ENCODE peak calls at places on chromosomes 1 and 21, in four cellular contexts. T is effector memory CD4-positive, alpha-beta T cell; Z is left lung; R is IMR-90. N is an unnamed sample.

GRCh38 chr1:115807723-115808122 is 33.2 kb downstream of the NHLH2 start:
- DNase-seq in T (no peak), Z (no peak), R (peak; percentile 66), N (no peak)

GRCh38 chr1:222824641-222825040 is 9.8 kb downstream of the DISP1 start:
- DNase-seq in T (no peak), Z (no peak), R (no peak), N (no peak)

GRCh38 chr1:152654110-152654509 is 9.1 kb upstream of the LCE2D start:
- DNase-seq in T (no peak), Z (no peak), R (peak; percentile 33), N (no peak)

GRCh38 chr21:38669186-38669585 is 136.5 kb upstream of the ETS2 start:
- DNase-seq in T (no peak), Z (no peak), R (peak; percentile 30), N (no peak)

GRCh38 chr1:194600716-194601115 is 1414.3 kb upstream of the B3GALT2 start:
- DNase-seq in T (no peak), Z (no peak), R (no peak), N (no peak)

GRCh38 chr1:156930483-156930882 is 10.1 kb downstream of the LRRC71 start:
- DNase-seq in T (no peak), Z (no peak), R (no peak), N (no peak)

GRCh38 chr1:99472893-99473292 is 173.0 kb upstream of the PALMD start:
- DNase-seq in T (no peak), Z (no peak), R (peak; percentile 19), N (no peak)

GRCh38 chr1:17772580-17773215 is 17.6 kb downstream of the ACTL8 start:
- DNase-seq in T (no peak), Z (no peak), R (no peak), N (peak; percentile 18)

GRCh38 chr1:203239906-203240305 is 10.4 kb upstream of the CHIT1 start:
- DNase-seq in T (no peak), Z (no peak), R (no peak), N (no peak)

GRCh38 chr1:53585116-53585515 is 125.9 kb downstream of the DMRTB1 start:
- DNase-seq in T (peak; percentile 13), Z (no peak), R (peak; percentile 83), N (peak; percentile 42)

GRCh38 chr1:198892065-198892464 is 253.2 kb downstream of the PTPRC start:
- DNase-seq in T (no peak), Z (no peak), R (peak; percentile 81), N (no peak)

GRCh38 chr1:45348966-45349677 is 8.9 kb upstream of the MUTYH start:
- DNase-seq in T (no peak), Z (no peak), R (no peak), N (no peak)

GRCh38 chr1:52571783-52572182 is 18.9 kb upstream of the TUT4 start:
- DNase-seq in T (no peak), Z (no peak), R (peak; percentile 11), N (no peak)

DNA sequence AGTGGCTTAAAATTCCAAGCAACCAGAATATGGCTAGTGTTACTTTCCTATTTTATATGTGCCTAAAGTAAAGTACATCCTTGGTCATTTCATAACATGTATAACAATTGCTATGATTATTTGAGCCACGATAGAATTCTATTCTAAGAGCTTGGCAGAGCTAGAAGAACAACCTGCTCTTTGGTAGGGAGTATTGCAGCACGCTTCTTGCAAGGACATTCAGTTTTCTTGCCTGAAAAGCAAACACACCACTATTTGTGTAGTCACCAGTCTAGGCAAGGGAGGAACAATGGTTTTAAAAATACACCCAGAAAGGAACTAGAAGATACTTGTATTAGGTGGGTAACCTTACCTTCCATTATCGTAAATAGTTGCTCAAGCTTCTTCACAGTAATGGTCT is 51.5 kb downstream of the CNST start:
- DNase-seq in T (no peak), Z (no peak), R (no peak), N (no peak)
- H3K27ac ChIP-seq in T (no peak overlapping the region), Z (no peak overlapping the region), R (no peak overlapping the region), N (no peak overlapping the region)

GRCh38 chr1:39668111-39668510 is 3.8 kb downstream of the NT5C1A start:
- DNase-seq in T (no peak), Z (no peak), R (no peak), N (no peak)

GRCh38 chr1:39659110-39659509 is 12.8 kb downstream of the NT5C1A start:
- DNase-seq in T (no peak), Z (no peak), R (no peak), N (no peak)

GRCh38 chr1:39659538-39659937 is 12.4 kb downstream of the NT5C1A start:
- DNase-seq in T (no peak), Z (no peak), R (no peak), N (no peak)

GRCh38 chr1:39666772-39667171 is 5.1 kb downstream of the NT5C1A start:
- DNase-seq in T (no peak), Z (no peak), R (no peak), N (no peak)

DNA sequence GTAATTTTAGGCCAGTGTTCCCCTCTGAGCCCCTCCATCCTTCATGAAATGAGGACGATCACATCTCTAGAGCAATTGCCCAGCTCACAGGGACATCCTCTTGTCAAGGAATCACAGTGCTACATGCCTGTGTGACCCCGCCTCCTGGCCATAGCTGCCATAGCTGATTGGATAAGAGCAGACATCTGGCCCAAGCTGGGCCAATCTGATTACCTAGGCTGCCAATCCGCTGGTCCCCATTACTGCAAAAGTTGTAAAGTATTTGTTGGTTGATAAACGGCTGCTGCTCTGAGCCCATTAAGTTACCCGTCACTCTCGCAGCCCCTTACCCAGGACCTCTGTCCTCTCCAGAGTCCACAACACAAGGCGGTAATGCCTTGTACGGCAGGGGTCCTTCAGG is 8.3 kb downstream of the NT5C1A start:
- DNase-seq in T (no peak), Z (no peak), R (no peak), N (no peak)
- H3K4me1 ChIP-seq in T (no peaks in the 10 kb centered on the region), Z (no peaks in the 10 kb centered on the region), R (peaks cover 1% of the 10 kb centered on the region), N (no peaks in the 10 kb centered on the region)

DNA sequence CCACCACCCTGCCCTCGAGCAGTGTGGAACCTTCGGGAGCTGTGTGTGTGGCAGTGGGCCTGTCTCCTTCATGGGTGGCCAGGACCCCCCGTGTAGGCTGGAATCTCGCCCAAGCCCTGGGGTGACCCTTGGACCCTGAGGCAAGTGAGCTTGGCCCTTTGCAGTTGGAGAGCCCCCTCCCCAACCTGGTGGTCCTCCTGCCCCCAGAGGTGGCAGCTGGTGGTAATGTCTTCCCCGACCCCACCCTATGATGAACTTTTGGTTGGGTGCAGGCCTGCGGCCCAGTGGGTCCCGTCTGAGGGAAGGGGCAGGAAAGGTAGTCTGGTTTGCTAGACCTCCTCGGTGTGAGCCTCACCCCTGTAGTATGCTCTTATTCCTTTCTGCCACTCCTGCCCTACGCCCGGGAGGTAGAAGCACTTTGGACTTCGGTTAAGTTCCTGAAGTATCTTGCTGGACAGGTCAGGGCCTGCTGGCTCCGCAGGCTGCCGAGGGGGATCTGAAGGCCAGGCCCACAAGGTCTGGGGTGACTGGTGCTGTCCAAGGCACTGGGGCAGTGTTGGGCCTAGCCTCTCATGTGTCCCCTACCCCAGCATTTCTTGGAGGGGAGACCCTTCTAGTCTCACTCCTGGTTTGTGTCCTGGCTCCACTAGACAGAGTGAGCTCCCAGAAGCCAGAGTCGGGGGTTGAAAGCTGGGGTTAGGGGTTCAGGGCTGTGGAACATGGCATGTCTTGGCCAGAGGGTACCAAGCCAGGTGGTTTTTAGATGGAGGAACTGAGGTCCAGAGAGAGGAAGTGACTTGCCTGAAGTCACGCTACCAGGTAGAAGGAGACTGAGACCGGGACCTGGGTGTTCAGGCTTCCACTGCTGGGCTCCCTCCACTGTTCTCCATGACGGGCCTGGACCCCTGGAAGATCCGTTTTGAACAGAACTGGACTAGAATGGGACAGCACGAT is 1.7 kb downstream of the ZNF362 start:
- DNase-seq in T (no peak), Z (no peak), R (peak; percentile 20), N (no peak)
- H3K27ac ChIP-seq in T (no peak overlapping the region), Z (peak overlapping the region; percentile 83), R (peak overlapping the region; percentile 86), N (peak overlapping the region; percentile 95)

GRCh38 chr21:45383111-45383614 is 21.8 kb upstream of the COL18A1 start:
- DNase-seq in T (no peak), Z (peak; percentile 43), R (no peak), N (peak; percentile 32)
- H3K4me1 ChIP-seq in T (no peaks in the 10 kb centered on the region), Z (peaks cover 5% of the 10 kb centered on the region), R (peaks cover 23% of the 10 kb centered on the region), N (no peaks in the 10 kb centered on the region)

DNA sequence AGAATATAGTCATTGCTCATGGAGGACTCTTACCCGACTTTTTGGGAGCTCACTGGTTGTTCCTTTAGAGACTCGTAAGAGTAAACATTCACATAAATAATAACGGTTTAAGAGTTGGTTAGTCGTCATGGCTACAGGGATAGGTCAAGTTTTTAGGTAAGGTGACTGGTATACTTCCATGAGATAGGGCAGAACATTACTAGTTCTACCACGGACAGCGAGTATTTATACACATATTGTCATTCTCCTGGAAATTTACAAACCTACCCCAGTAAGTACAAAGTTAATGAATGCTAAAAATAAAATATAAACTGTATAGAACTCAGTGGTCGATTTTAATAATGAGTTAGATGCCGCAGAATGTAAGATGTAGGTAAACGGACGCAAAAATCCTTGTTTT is 1.2 kb upstream of the RYR2 start:
- DNase-seq in T (no peak), Z (no peak), R (no peak), N (no peak)
- H3K27ac ChIP-seq in T (no peak overlapping the region), Z (no peak overlapping the region), R (no peak overlapping the region), N (no peak overlapping the region)

DNA sequence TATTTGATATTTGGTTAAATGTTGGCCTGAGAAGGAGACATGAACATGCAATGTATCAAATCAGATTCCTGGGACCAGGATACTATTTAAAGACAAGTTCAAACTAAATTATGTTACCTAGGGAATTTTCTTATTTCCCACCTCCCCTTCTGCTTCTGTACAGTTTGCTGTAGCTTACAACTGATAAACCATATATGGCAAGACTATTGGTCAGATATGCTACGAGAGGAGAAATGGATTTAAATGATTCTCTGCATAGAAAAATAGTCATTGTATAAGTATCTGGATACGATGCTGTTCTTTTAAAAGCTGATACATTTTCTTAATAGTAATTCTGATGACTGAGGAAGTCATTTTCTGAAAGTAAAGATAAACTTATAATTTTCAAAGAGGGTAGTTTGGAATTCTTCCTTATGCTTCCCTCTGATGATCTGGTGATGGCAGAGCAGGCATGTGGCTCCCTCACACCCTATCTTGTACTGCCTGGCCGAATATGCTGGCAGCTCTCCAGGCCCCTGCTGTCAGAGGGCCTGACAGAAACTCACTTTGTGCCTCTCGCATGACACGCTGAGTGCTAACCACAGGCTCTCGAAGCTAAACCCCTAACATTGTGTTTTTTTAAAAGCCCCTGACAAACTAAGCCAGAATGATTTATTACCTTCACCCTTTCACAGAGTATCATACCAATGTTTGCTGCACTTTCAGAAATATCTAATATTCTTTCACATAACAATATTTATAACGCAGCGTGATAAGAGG is 19.4 kb downstream of the RRP15 start:
- DNase-seq in T (no peak), Z (peak; percentile 13), R (peak; percentile 47), N (no peak)
- H3K4me1 ChIP-seq in T (no peaks in the 10 kb centered on the region), Z (no peaks in the 10 kb centered on the region), R (peaks cover 2% of the 10 kb centered on the region), N (no peaks in the 10 kb centered on the region)

N was measured in aorta.